ENCODE peak calls at places on chromosomes 7 and 10, in seven cellular contexts. Y is activated CD8-positive, alpha-beta memory T cell treated with anti-CD3 and anti-CD28 coated beads for 48 hours; Q is NCI-H460; I is stimulated activated CD8-positive, alpha-beta memory T cell treated with anti-CD3 and anti-CD28 coated beads, Interleukin-7, amount 100 ng/mL, for 1 hour; V is GM18507; K is Right ventricle myocardium inferior; B is stimulated activated CD4-positive, alpha-beta T cell treated with anti-CD3 and anti-CD28 coated beads, Interleukin-1b, Interleukin-23, amount 100 ng/mL, for 1 hour. M is an unnamed sample.

GRCh38 chr10:70714961-70715360 is 42.7 kb downstream of the ADAMTS14 start:
- DNase-seq in Q (no peak), Y (no peak), K (no peak), I (no peak), V (no peak), B (no peak), M (no peak)

GRCh38 chr7:113179313-113179712 is 61.0 kb upstream of the SMIM30 start:
- DNase-seq in I (no peak), B (no peak), Q (no peak), V (no peak), Y (no peak), K (no peak), M (no peak)

GRCh38 chr7:42237162-42237821 is at the start of gene GLI3:
- DNase-seq in K (peak; percentile 89), Q (peak; percentile 85), B (no peak), I (no peak), V (peak; percentile 33), Y (peak; percentile 1), M (peak; percentile 58)

GRCh38 chr7:6536899-6537298 is 14.4 kb downstream of the GRID2IP start:
- DNase-seq in B (no peak), Q (no peak), V (no peak), I (no peak), Y (no peak), K (no peak), M (no peak)

GRCh38 chr7:45576249-45576929 is 2.2 kb downstream of the ADCY1 start:
- DNase-seq in I (no peak), V (no peak), Y (no peak), B (no peak), Q (no peak), K (no peak), M (no peak)

GRCh38 chr7:98375664-98376063 is 25.2 kb downstream of the BAIAP2L1 start:
- DNase-seq in K (no peak), V (no peak), B (no peak), Q (no peak), I (no peak), Y (no peak), M (no peak)

GRCh38 chr10:127968027-127968441 is 61.1 kb downstream of the PTPRE start:
- DNase-seq in I (no peak), Y (no peak), B (no peak), K (no peak), V (no peak), Q (no peak), M (no peak)

GRCh38 chr10:12847361-12847975 is 154.0 kb downstream of the CCDC3 start:
- DNase-seq in V (no peak), Q (no peak), B (no peak), Y (no peak), I (no peak), K (no peak), M (no peak)

GRCh38 chr10:128036746-128037542 is 89.3 kb downstream of the MKI67 start:
- DNase-seq in V (no peak), K (no peak), Y (no peak), I (no peak), Q (no peak), B (no peak), M (no peak)

GRCh38 chr10:6401562-6402348 is 178.3 kb downstream of the PRKCQ start:
- DNase-seq in B (peak; percentile 8), K (peak; percentile 82), I (peak; percentile 14), Y (no peak), V (peak; percentile 60), Q (peak; percentile 88), M (peak; percentile 39)

GRCh38 chr10:112792487-112793196 is 157.4 kb upstream of the TCF7L2 start:
- DNase-seq in V (no peak), Y (no peak), Q (no peak), B (no peak), K (peak; percentile 68), I (no peak), M (no peak)

GRCh38 chr10:70223728-70224127 is 9.5 kb downstream of the PPA1 start:
- DNase-seq in Y (no peak), V (no peak), K (no peak), I (no peak), B (no peak), Q (no peak), M (no peak)

M was measured in GM12892.